ENCODE peak calls at places on chromosomes 16 and 17, in seven cellular contexts. C, S, I, H, E, J and X are unnamed samples.

GRCh38 chr17:52827526-52827925 is 669.0 kb upstream of the CA10 start:
- DNase-seq in C (no peak), S (peak; percentile 70), I (no peak), H (no peak), E (no peak), J (no peak), X (no peak)

GRCh38 chr17:72587773-72588511 is 467.1 kb downstream of the SOX9 start:
- DNase-seq in C (no peak), S (no peak), I (no peak), H (peak; percentile 61), E (peak; percentile 12), J (no peak), X (no peak)

GRCh38 chr17:10614536-10615155 is 42.5 kb downstream of the MYH3 start:
- DNase-seq in C (no peak), S (peak; percentile 31), I (peak; percentile 31), H (peak; percentile 96), E (peak; percentile 12), J (no peak), X (no peak)

GRCh38 chr17:77049440-77049839 is 91.3 kb upstream of the SEC14L1 start:
- DNase-seq in C (no peak), S (no peak), I (no peak), H (no peak), E (no peak), J (no peak), X (no peak)

GRCh38 chr17:49823614-49824013 is 24.3 kb downstream of the TAC4 start:
- DNase-seq in C (no peak), S (no peak), I (no peak), H (no peak), E (no peak), J (no peak), X (no peak)

GRCh38 chr17:40956401-40957254 is 10.1 kb downstream of the KRT39 start:
- DNase-seq in C (no peak), S (no peak), I (no peak), H (no peak), E (no peak), J (no peak), X (no peak)

GRCh38 chr16:77745972-77746371 is 23.7 kb downstream of the NUDT7 start:
- DNase-seq in C (no peak), S (no peak), I (no peak), H (no peak), E (no peak), J (no peak), X (no peak)

GRCh38 chr17:34961093-34961911 is at the start of the genes CCT6B and ZNF830:
- DNase-seq in C (peak; percentile 92), S (peak; percentile 91), I (peak; percentile 93), H (peak; percentile 98), E (peak; percentile 97), J (peak; percentile 93), X (peak; percentile 82)

GRCh38 chr17:44672479-44673093 is 16.3 kb downstream of the MEIOC start:
- DNase-seq in C (no peak), S (no peak), I (no peak), H (no peak), E (peak; percentile 20), J (no peak), X (no peak)

GRCh38 chr17:40564883-40565744 is at the start of gene CCR7:
- DNase-seq in C (no peak), S (no peak), I (no peak), H (peak; percentile 76), E (peak; percentile 93), J (no peak), X (peak; percentile 80)

GRCh38 chr17:42536048-42536371 is at the start of gene NAGLU:
- DNase-seq in C (peak; percentile 98), S (peak; percentile 94), I (peak; percentile 99), H (peak; percentile 97), E (peak; percentile 89), J (peak; percentile 98), X (peak; percentile 73)

GRCh38 chr16:74738134-74738541 is 36.5 kb downstream of the FA2H start:
- DNase-seq in C (no peak), S (no peak), I (no peak), H (peak; percentile 61), E (no peak), J (no peak), X (no peak)

GRCh38 chr17:81113158-81113724 is 52.1 kb upstream of the PVALEF start:
- DNase-seq in C (no peak), S (no peak), I (no peak), H (no peak), E (no peak), J (no peak), X (no peak)

GRCh38 chr17:77471984-77472836 is 331.4 kb downstream of the SEC14L1 start:
- DNase-seq in C (no peak), S (peak; percentile 78), I (peak; percentile 72), H (peak; percentile 85), E (peak; percentile 55), J (no peak), X (no peak)

GRCh38 chr17:7634384-7634783 is 4.4 kb downstream of the SHBG start:
- DNase-seq in C (peak; percentile 46), S (no peak), I (peak; percentile 80), H (peak; percentile 97), E (no peak), J (peak; percentile 61), X (no peak)

GRCh38 chr16:67915831-67916723 is 15.6 kb downstream of the CTRL start:
- DNase-seq in C (no peak), S (no peak), I (no peak), H (no peak), E (no peak), J (no peak), X (no peak)

GRCh38 chr16:78513838-78514237 is 414.4 kb downstream of the WWOX start:
- DNase-seq in C (no peak), S (no peak), I (no peak), H (no peak), E (no peak), J (no peak), X (no peak)

GRCh38 chr16:12290165-12290564 is 313.6 kb downstream of the SNX29 start:
- DNase-seq in C (no peak), S (no peak), I (no peak), H (no peak), E (no peak), J (no peak), X (no peak)

GRCh38 chr16:23518435-23518891 is 8.2 kb upstream of the GGA2 start:
- DNase-seq in C (no peak), S (no peak), I (no peak), H (no peak), E (no peak), J (no peak), X (no peak)

GRCh38 chr17:66612993-66613392 is 221.9 kb upstream of the CACNG5 start:
- DNase-seq in C (no peak), S (no peak), I (no peak), H (no peak), E (no peak), J (no peak), X (no peak)

GRCh38 chr16:12262454-12263180 is 286.1 kb downstream of the SNX29 start:
- DNase-seq in C (no peak), S (peak; percentile 77), I (no peak), H (no peak), E (no peak), J (no peak), X (no peak)

GRCh38 chr17:10099051-10099571 is 99.3 kb downstream of the GAS7 start:
- DNase-seq in C (no peak), S (no peak), I (no peak), H (no peak), E (no peak), J (no peak), X (no peak)

GRCh38 chr17:50114849-50115357 is 15.1 kb downstream of the SAMD14 start:
- DNase-seq in C (no peak), S (no peak), I (no peak), H (peak; percentile 89), E (peak; percentile 75), J (no peak), X (no peak)

DNA sequence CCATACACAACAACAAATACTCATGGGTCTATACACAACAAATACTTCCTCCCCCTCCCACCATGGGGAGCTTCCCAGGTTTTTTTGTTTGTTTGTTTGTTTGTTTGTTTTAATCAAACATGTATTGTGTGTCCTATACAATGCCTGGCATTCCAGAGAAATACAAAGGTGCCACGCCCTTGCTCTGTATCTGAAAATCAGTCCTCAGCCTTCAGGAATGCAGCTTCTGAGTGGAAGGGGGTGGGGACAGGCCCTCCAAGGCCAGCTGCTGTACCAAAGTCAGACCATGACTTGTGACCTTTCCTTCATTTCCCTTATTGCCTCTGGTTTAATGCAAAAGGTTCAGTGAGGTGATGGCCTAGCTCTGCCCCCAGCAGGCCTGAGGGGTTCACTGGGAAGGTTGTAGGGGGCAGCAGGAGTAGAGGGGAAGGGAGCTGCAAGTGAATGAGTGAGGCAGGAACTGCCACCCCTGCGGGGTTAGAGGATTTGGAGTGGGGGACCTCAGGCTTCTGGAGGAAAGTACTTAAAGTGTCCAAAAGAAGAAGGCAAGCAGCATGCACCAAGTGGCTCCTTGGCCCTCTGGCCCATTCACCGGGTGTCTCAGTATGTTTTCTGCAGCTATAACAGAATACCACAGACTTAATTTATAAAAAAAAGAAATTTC is 105.2 kb downstream of the CLEC16A start:
- DNase-seq in C (no peak), S (no peak), I (no peak), H (peak; percentile 66), E (no peak), J (no peak), X (no peak)
- H3K27ac ChIP-seq in C (no peak overlapping the region), S (no peak overlapping the region), I (no peak overlapping the region), H (no peak overlapping the region), E (no peak overlapping the region), J (no peak overlapping the region), X (no peak overlapping the region)

GRCh38 chr17:859461-860195 is 77.5 kb downstream of the MRM3 start:
- DNase-seq in C (peak; percentile 46), S (peak; percentile 43), I (no peak), H (no peak), E (no peak), J (peak; percentile 48), X (no peak)
- H3K4me3 ChIP-seq in C (no peak overlapping the region), S (no peak overlapping the region), I (no peak overlapping the region), H (no peak overlapping the region), E (no peak overlapping the region), J (no peak overlapping the region), X (no peak overlapping the region)

DNA sequence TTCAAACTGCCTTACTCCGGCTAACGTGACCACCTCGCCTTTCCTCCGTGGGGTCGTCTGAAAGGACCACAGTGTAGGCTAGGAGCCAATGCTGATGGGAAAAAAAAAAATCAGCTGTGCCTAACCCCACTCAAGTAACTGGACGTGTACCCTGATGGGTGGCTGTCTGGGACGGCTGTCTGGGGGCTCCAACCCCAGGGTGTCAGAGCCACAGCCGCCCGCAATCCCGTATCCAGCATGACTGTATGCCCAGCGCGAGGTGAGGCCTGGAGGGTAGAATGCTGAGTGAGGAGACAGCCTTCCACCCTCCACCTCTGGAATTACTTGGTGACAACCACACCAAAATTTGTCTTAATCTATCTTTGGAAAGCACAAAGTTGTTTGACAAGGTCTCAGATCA is 2.8 kb downstream of the CSNK1D start:
- DNase-seq in C (no peak), S (no peak), I (no peak), H (no peak), E (no peak), J (no peak), X (no peak)
- H3K27ac ChIP-seq in C (no peak overlapping the region), S (peak overlapping the region; percentile 84), I (no peak overlapping the region), H (no peak overlapping the region), E (peak overlapping the region; percentile 28), J (no peak overlapping the region), X (no peak overlapping the region)

GRCh38 chr17:68324654-68325336 is 33.5 kb downstream of the ARSG start:
- DNase-seq in C (no peak), S (no peak), I (no peak), H (no peak), E (no peak), J (no peak), X (no peak)
- H3K4me3 ChIP-seq in C (no peak overlapping the region), S (no peak overlapping the region), I (no peak overlapping the region), H (no peak overlapping the region), E (no peak overlapping the region), J (no peak overlapping the region), X (no peak overlapping the region)

GRCh38 chr16:21590791-21591190 is 8.6 kb upstream of the METTL9 start:
- DNase-seq in C (no peak), S (no peak), I (no peak), H (no peak), E (no peak), J (no peak), X (no peak)
- H3K27ac ChIP-seq in C (no peak overlapping the region), S (no peak overlapping the region), I (no peak overlapping the region), H (no peak overlapping the region), E (no peak overlapping the region), J (no peak overlapping the region), X (no peak overlapping the region)